ENCODE peak calls at places on chromosomes 3 and 15, in eight cellular contexts. Y, N, R, K, A, W, H and Z are unnamed samples.

GRCh38 chr3:124397088-124397487 is 333.2 kb upstream of the UMPS start:
- DNase-seq in Y (no peak), N (no peak), R (no peak), K (no peak), A (no peak), W (no peak), H (no peak), Z (no peak)

GRCh38 chr3:29156071-29156715 is 124.7 kb upstream of the RBMS3 start:
- DNase-seq in Y (no peak), N (no peak), R (no peak), K (no peak), A (no peak), W (no peak), H (no peak), Z (no peak)

GRCh38 chr3:18080198-18080689 is 337.8 kb upstream of the TBC1D5 start:
- DNase-seq in Y (no peak), N (peak; percentile 39), R (no peak), K (no peak), A (no peak), W (no peak), H (peak; percentile 46), Z (no peak)

GRCh38 chr3:138271189-138271794 is 58.4 kb downstream of the NME9 start:
- DNase-seq in Y (no peak), N (no peak), R (no peak), K (no peak), A (no peak), W (no peak), H (no peak), Z (no peak)

GRCh38 chr3:172239218-172239738 is 199.9 kb downstream of the FNDC3B start:
- DNase-seq in Y (no peak), N (no peak), R (no peak), K (no peak), A (no peak), W (no peak), H (no peak), Z (no peak)

GRCh38 chr3:127729556-127730056 is 56.9 kb downstream of the ABTB1 start:
- DNase-seq in Y (no peak), N (no peak), R (no peak), K (no peak), A (no peak), W (no peak), H (peak; percentile 15), Z (no peak)

GRCh38 chr3:140972833-140973232 is 31.2 kb downstream of the SLC25A36 start:
- DNase-seq in Y (no peak), N (peak; percentile 27), R (no peak), K (no peak), A (no peak), W (no peak), H (peak; percentile 42), Z (no peak)

GRCh38 chr3:44501971-44502370 is 24.5 kb upstream of the ZNF445 start:
- DNase-seq in Y (no peak), N (no peak), R (no peak), K (no peak), A (no peak), W (no peak), H (no peak), Z (no peak)

GRCh38 chr3:30353711-30354467 is 252.5 kb upstream of the TGFBR2 start:
- DNase-seq in Y (no peak), N (no peak), R (no peak), K (no peak), A (peak; percentile 27), W (no peak), H (no peak), Z (no peak)

GRCh38 chr3:125050486-125051172 is 5.2 kb downstream of the HEG1 start:
- DNase-seq in Y (no peak), N (no peak), R (no peak), K (no peak), A (no peak), W (no peak), H (no peak), Z (no peak)

GRCh38 chr3:177916461-177916860 is 619.8 kb upstream of the KCNMB2 start:
- DNase-seq in Y (no peak), N (no peak), R (no peak), K (no peak), A (no peak), W (no peak), H (no peak), Z (no peak)

GRCh38 chr3:156795890-156796451 is 30.2 kb upstream of the LEKR1 start:
- DNase-seq in Y (no peak), N (no peak), R (no peak), K (no peak), A (no peak), W (no peak), H (peak; percentile 67), Z (no peak)

GRCh38 chr3:67580430-67581000 is 73.9 kb downstream of the SUCLG2 start:
- DNase-seq in Y (no peak), N (no peak), R (no peak), K (no peak), A (no peak), W (no peak), H (no peak), Z (no peak)

GRCh38 chr3:126541628-126542339 is 16.9 kb downstream of the C3orf22 start:
- DNase-seq in Y (no peak), N (no peak), R (no peak), K (no peak), A (peak; percentile 1), W (peak; percentile 12), H (no peak), Z (peak; percentile 6)

GRCh38 chr3:194587438-194587931 is 45.7 kb downstream of the TMEM44 start:
- DNase-seq in Y (no peak), N (no peak), R (peak; percentile 70), K (no peak), A (no peak), W (no peak), H (peak; percentile 95), Z (no peak)

GRCh38 chr3:56468184-56469106 is at the start of gene ERC2:
- DNase-seq in Y (peak; percentile 1), N (peak; percentile 68), R (peak; percentile 32), K (peak; percentile 89), A (peak; percentile 12), W (no peak), H (peak; percentile 18), Z (no peak)

GRCh38 chr15:68650901-68651709 is 72.3 kb downstream of the CORO2B start:
- DNase-seq in Y (no peak), N (peak; percentile 46), R (peak; percentile 73), K (peak; percentile 98), A (peak; percentile 72), W (peak; percentile 46), H (no peak), Z (peak; percentile 42)
- TF ChIP-seq CTCF in Y (peak; percentile 49), N (peak; percentile 75), R (peak; percentile 68), K (peak; percentile 97), A (peak; percentile 66), W (no peak), H (peak; percentile 79), Z (peak; percentile 62)

GRCh38 chr3:113531826-113532697 is at the start of gene SIDT1:
- DNase-seq in Y (no peak), N (peak; percentile 35), R (no peak), K (no peak), A (peak; percentile 77), W (peak; percentile 49), H (no peak), Z (peak; percentile 58)
- TF ChIP-seq CTCF in Y (no peak), N (no peak), R (no peak), K (no peak), A (no peak), W (no peak), H (no peak), Z (no peak)

GRCh38 chr3:145088917-145089316 is 1072.1 kb downstream of the PLOD2 start:
- DNase-seq in Y (no peak), N (no peak), R (no peak), K (no peak), A (no peak), W (no peak), H (no peak), Z (no peak)

GRCh38 chr3:145089337-145089736 is 1071.6 kb downstream of the PLOD2 start:
- DNase-seq in Y (no peak), N (no peak), R (no peak), K (no peak), A (no peak), W (no peak), H (no peak), Z (no peak)

DNA sequence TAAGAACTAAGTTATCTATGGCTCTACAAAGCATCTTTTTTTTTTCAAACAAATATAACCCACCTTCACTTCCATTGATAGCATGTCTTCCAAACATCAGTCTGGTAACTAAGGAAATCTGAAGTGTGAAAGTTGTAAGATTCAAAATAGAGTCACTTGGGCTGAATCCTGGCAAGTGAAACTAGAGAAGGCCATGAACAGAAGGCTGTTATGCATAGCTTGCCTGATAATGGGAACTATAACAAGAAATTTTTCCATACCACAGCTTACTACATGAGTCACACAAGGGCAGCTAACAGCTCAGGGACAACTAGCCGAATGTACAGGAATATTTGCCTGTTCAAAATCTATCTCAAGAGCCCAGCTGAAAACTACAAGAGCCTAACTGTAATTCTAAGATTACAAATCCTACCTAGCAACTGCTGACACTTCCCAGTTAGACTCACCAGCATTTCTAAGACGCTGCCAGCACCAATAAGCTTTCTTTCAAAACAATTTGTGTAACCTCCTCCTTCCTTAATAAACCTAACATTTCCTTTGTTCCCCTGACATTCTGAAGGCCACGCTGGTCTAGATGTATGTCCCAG is 1066.5 kb downstream of the PLOD2 start:
- DNase-seq in Y (no peak), N (peak; percentile 57), R (no peak), K (no peak), A (no peak), W (no peak), H (peak; percentile 53), Z (no peak)
- TF ChIP-seq CTCF in Y (no peak), N (no peak), R (no peak), K (no peak), A (no peak), W (no peak), H (no peak), Z (no peak)

DNA sequence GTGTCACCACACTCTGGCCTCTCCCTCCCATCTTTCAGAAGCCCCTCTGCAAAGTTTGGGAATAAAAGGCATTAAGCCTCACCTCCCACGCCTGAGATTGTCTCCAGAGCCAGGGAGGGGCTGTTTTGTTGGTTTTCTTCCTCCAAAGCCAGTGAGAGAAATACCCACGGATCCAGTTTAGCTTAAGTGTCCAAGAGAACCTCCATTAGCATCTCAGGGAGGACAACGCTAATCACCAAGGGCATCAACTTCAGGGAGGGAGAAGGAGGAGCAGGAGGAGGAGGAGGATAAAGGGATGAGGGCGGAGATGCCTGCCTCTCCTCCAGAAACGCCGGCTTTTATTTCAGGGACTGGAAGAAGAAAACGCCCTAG is 101.6 kb downstream of the SRGAP3 start:
- DNase-seq in Y (no peak), N (no peak), R (no peak), K (no peak), A (no peak), W (no peak), H (no peak), Z (no peak)
- TF ChIP-seq CTCF in Y (no peak), N (no peak), R (no peak), K (no peak), A (no peak), W (no peak), H (no peak), Z (no peak)

GRCh38 chr3:71423151-71423906 is 160.2 kb downstream of the FOXP1 start:
- DNase-seq in Y (no peak), N (peak; percentile 99), R (no peak), K (no peak), A (no peak), W (no peak), H (peak; percentile 43), Z (no peak)
- TF ChIP-seq CTCF in Y (no peak), N (no peak), R (peak; percentile 27), K (no peak), A (no peak), W (no peak), H (no peak), Z (no peak)